ENCODE peak calls at places on chromosomes 5 and 9, in seven cellular contexts. G is brain microvascular endothelial cell; Y is CD8-positive, alpha-beta T cell; P is cardiac muscle cell; X is left ventricle myocardium inferior; S is right atrium auricular region; V is lower lobe of right lung. C is an unnamed sample. For H3K27me3 and H3K36me3, the result is how much of the 10 kb centered on the place peaks cover.

GRCh38 chr5:35859101-35859661 is 2.5 kb downstream of the IL7R start:
- DNase-seq in G (no peak), Y (no peak), P (peak), X (no peak), S (no peak), V (no peak), C (no peak)

GRCh38 chr5:160938532-160938931 is 86.5 kb upstream of the ATP10B start:
- DNase-seq in G (no peak), Y (no peak), P (no peak), X (no peak), S (no peak), V (peak), C (peak)

GRCh38 chr9:130854835-130855234 is 19.8 kb downstream of the ABL1 start:
- DNase-seq in G (no peak), Y (no peak), P (no peak), X (no peak), S (no peak), V (no peak), C (no peak)

GRCh38 chr9:129321511-129322021 is 143.5 kb upstream of the IER5L start:
- DNase-seq in G (no peak), Y (no peak), P (no peak), X (no peak), S (peak), V (no peak), C (no peak)

GRCh38 chr9:101977614-101978210 is 239.3 kb upstream of the GRIN3A start:
- DNase-seq in G (no peak), Y (no peak), P (peak), X (no peak), S (no peak), V (no peak), C (no peak)

GRCh38 chr5:180352116-180352975 is 790 bp downstream of the GFPT2 start:
- DNase-seq in G (no peak), Y (no peak), P (peak), X (peak), S (no peak), V (no peak), C (peak)

GRCh38 chr5:6773342-6774035 is 60.3 kb downstream of the TENT4A start:
- DNase-seq in G (no peak), Y (no peak), P (no peak), X (no peak), S (no peak), V (no peak), C (no peak)

GRCh38 chr9:95091574-95091970 is 225.9 kb downstream of the FANCC start:
- DNase-seq in G (peak), Y (no peak), P (no peak), X (no peak), S (no peak), V (no peak), C (no peak)

GRCh38 chr5:72470817-72471216 is 36.4 kb downstream of the ZNF366 start:
- DNase-seq in G (peak), Y (no peak), P (peak), X (no peak), S (no peak), V (no peak), C (peak)

GRCh38 chr5:9480499-9480898 is 65.4 kb downstream of the SEMA5A start:
- DNase-seq in G (no peak), Y (no peak), P (no peak), X (no peak), S (no peak), V (no peak), C (no peak)

GRCh38 chr5:53357439-53357838 is 123.0 kb upstream of the FST start:
- DNase-seq in G (no peak), Y (no peak), P (no peak), X (no peak), S (no peak), V (no peak), C (no peak)

GRCh38 chr9:30774326-30774725 is 1610.1 kb upstream of the ACO1 start:
- DNase-seq in G (no peak), Y (no peak), P (peak), X (no peak), S (no peak), V (peak), C (no peak)

GRCh38 chr5:24621809-24622208 is 23.0 kb downstream of the CDH10 start:
- DNase-seq in G (no peak), Y (no peak), P (peak), X (peak), S (peak), V (no peak), C (peak)

GRCh38 chr9:115415450-115415849 is 297.5 kb upstream of the TNC start:
- DNase-seq in G (no peak), Y (no peak), P (no peak), X (no peak), S (no peak), V (no peak), C (no peak)

GRCh38 chr9:33025572-33026347 is 687 bp downstream of the DNAJA1 start:
- DNase-seq in G (peak), Y (peak), P (peak), X (peak), S (no peak), V (peak), C (peak)

GRCh38 chr5:172870807-172871431 is 36.9 kb downstream of the ERGIC1 start:
- DNase-seq in G (peak), Y (no peak), P (no peak), X (no peak), S (no peak), V (peak), C (no peak)

GRCh38 chr5:143128412-143129071 is 274.9 kb downstream of the NR3C1 start:
- DNase-seq in G (no peak), Y (no peak), P (no peak), X (no peak), S (no peak), V (no peak), C (no peak)

GRCh38 chr9:6461619-6462018 is 48.6 kb downstream of the UHRF2 start:
- DNase-seq in G (no peak), Y (no peak), P (no peak), X (no peak), S (no peak), V (no peak), C (no peak)

GRCh38 chr5:23820764-23821471 is 313.5 kb downstream of the PRDM9 start:
- DNase-seq in G (peak), Y (no peak), P (peak), X (no peak), S (no peak), V (no peak), C (peak)

GRCh38 chr5:179802950-179803562 is 3.6 kb downstream of the MGAT4B start:
- DNase-seq in G (no peak), Y (no peak), P (no peak), X (no peak), S (no peak), V (no peak), C (no peak)

GRCh38 chr5:179241764-179242370 is 103.4 kb downstream of the ADAMTS2 start:
- DNase-seq in G (no peak), Y (no peak), P (peak), X (no peak), S (no peak), V (peak), C (no peak)

DNA sequence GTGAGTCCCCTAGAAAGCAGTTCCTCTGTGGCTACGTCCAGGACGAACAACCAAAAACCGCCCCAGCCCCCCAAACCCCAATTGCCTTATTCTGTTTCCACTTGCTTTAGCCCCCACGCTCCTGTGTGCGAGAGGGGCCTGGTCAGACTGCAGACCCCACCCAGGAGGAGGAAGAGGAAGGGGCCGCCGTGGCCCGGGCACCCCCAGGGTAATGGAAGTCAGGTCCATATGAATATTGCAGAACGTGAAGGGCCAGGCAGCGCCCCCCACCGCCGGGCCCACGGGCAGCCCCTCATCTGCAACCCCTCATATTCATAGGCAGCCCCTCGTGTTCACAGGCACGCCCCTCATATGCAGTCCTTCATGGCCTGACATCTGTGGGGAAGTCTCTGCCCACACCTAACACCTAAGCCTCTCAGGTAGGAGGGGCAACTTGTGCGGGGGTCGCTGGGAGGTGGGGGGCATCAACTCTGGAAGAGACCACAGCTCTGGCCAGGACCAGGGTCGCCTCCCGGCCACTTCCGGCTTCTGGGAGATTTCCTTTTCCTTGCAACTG is 37.7 kb upstream of the PLEKHG4B start:
- DNase-seq in G (no peak), Y (no peak), P (no peak), X (no peak), S (no peak), V (no peak), C (no peak)
- H3K27me3 ChIP-seq in G (under half), Y (under half), P (half or more), X (half or more), S (under half), V (under half), C (under half)

DNA sequence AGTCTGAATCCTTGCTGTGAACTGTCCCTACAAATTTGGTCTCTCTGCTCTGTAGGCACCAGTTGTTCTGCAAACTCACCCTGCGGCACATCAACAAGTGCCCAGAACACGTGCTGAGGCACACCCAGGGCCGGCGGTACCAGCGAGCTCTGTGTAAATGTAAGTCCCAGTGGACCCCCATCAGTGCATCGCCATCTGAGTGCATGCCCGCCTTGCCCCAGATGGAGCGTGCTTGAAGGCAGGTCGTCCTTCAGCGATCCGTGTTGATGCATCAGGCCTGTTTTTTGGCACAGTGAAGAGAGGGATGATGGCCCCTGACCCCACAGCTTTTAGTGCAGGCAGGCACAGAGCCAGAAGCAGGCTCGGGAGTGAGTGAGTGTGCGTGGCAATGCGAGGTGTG is 1.3 kb downstream of the SURF2 start:
- DNase-seq in G (no peak), Y (no peak), P (no peak), X (no peak), S (no peak), V (no peak), C (no peak)
- H3K4me3 ChIP-seq in G (peak), Y (no peak), P (no peak), X (peak), S (no peak), V (peak), C (peak)

GRCh38 chr9:134661299-134661698 is 19.7 kb downstream of the COL5A1 start:
- DNase-seq in G (no peak), Y (no peak), P (no peak), X (peak), S (no peak), V (no peak), C (no peak)
- H3K36me3 ChIP-seq in G (under half), Y (under half), P (under half), X (under half), S (under half), V (under half), C (under half)

GRCh38 chr9:136962163-136962562 is 10.1 kb downstream of the LCN12 start:
- DNase-seq in G (no peak), Y (no peak), P (no peak), X (no peak), S (no peak), V (no peak), C (no peak)
- H3K27me3 ChIP-seq in G (under half), Y (under half), P (under half), X (under half), S (under half), V (under half), C (under half)

C was measured in MG63.